ENCODE peak calls at places on chromosomes 4 and X, in seven cellular contexts. T is K562, U is HepG2, B is HCT116, P is GM12878, W is H1, J is SK-N-SH. Q is an unnamed sample.
A peak's percentile ranks its signal among the peaks of the same experiment; 100 is the strongest.

GRCh38 chrX:74422576-74423288 is 1.4 kb downstream of the SLC16A2 start:
- DNase-seq in W (peak; percentile 70), P (no peak), U (peak; percentile 4), B (no peak), T (no peak), J (peak; percentile 76), Q (no peak)

GRCh38 chrX:131792789-131793462 is 230.2 kb upstream of the STK26 start:
- DNase-seq in U (no peak), J (peak; percentile 68), P (peak; percentile 90), B (no peak), W (no peak), T (no peak), Q (peak; percentile 94)

GRCh38 chr4:33975996-33976395 is 2268.3 kb downstream of the ARAP2 start:
- DNase-seq in U (no peak), B (no peak), P (no peak), W (no peak), J (no peak), T (no peak), Q (no peak)

GRCh38 chrX:105564536-105564935 is 257.8 kb upstream of the NRK start:
- DNase-seq in W (no peak), J (no peak), P (no peak), T (no peak), B (no peak), U (no peak), Q (no peak)

GRCh38 chrX:80335062-80335830 is 85.0 kb upstream of the TENT5D start:
- DNase-seq in W (peak; percentile 86), P (no peak), B (no peak), U (no peak), T (peak; percentile 6), J (peak; percentile 35), Q (no peak)

GRCh38 chr4:1193206-1194027 is 21.0 kb upstream of the SPON2 start:
- DNase-seq in P (no peak), B (no peak), W (no peak), U (no peak), J (peak; percentile 52), T (no peak), Q (no peak)

GRCh38 chr4:108954880-108955279 is 192.0 kb upstream of the ETNPPL start:
- DNase-seq in T (peak; percentile 44), B (no peak), U (no peak), J (no peak), P (no peak), W (no peak), Q (no peak)

GRCh38 chr4:47418147-47418546 is 45.4 kb downstream of the COMMD8 start:
- DNase-seq in W (no peak), U (no peak), J (no peak), B (no peak), P (no peak), T (no peak), Q (no peak)

GRCh38 chr4:146495277-146495676 is 26.5 kb downstream of the SLC10A7 start:
- DNase-seq in B (no peak), P (no peak), U (peak; percentile 1), J (no peak), W (no peak), T (no peak), Q (no peak)

GRCh38 chrX:39966186-39966585 is 131.6 kb downstream of the BCOR start:
- DNase-seq in T (no peak), U (no peak), W (no peak), B (no peak), P (no peak), J (no peak), Q (no peak)

GRCh38 chrX:135543924-135544323 is 23.5 kb downstream of the INTS6L start:
- DNase-seq in B (no peak), J (no peak), W (peak; percentile 52), P (no peak), U (no peak), T (peak; percentile 40), Q (no peak)

GRCh38 chr4:95701500-95701899 is 138.4 kb upstream of the PDHA2 start:
- DNase-seq in U (no peak), P (no peak), J (no peak), B (no peak), W (no peak), T (no peak), Q (no peak)

GRCh38 chrX:132843387-132843786 is 115.0 kb downstream of the HS6ST2 start:
- DNase-seq in T (no peak), P (no peak), J (no peak), B (no peak), U (no peak), W (no peak), Q (no peak)

GRCh38 chr4:98261291-98262271 is at the start of gene RAP1GDS1:
- DNase-seq in B (peak; percentile 22), U (peak; percentile 50), J (peak; percentile 73), W (peak; percentile 78), P (no peak), T (peak; percentile 36), Q (peak; percentile 66)

GRCh38 chr4:35087216-35087615 is 1157.1 kb downstream of the ARAP2 start:
- DNase-seq in J (no peak), T (no peak), U (no peak), P (no peak), W (no peak), B (no peak), Q (peak; percentile 21)

GRCh38 chr4:23060776-23061175 is 368.0 kb downstream of the GBA3 start:
- DNase-seq in P (no peak), J (no peak), W (no peak), U (no peak), T (no peak), B (no peak), Q (peak; percentile 17)

GRCh38 chr4:6200922-6201362 is 593 bp upstream of the JAKMIP1 start:
- DNase-seq in P (no peak), B (no peak), T (no peak), J (no peak), U (peak; percentile 34), W (no peak), Q (peak; percentile 65)

GRCh38 chr4:42641696-42642095 is 15.2 kb downstream of the ATP8A1 start:
- DNase-seq in P (no peak), J (no peak), U (no peak), B (no peak), W (no peak), T (no peak), Q (no peak)

GRCh38 chr4:42646013-42646784 is 10.7 kb downstream of the ATP8A1 start:
- DNase-seq in B (no peak), J (no peak), U (no peak), P (no peak), W (no peak), T (no peak), Q (no peak)

GRCh38 chr4:42644897-42645296 is 12.0 kb downstream of the ATP8A1 start:
- DNase-seq in B (no peak), P (no peak), W (no peak), J (no peak), U (no peak), T (no peak), Q (no peak)

GRCh38 chr4:42642136-42642797 is 14.6 kb downstream of the ATP8A1 start:
- DNase-seq in J (no peak), P (no peak), W (no peak), U (no peak), B (no peak), T (no peak), Q (no peak)

DNA sequence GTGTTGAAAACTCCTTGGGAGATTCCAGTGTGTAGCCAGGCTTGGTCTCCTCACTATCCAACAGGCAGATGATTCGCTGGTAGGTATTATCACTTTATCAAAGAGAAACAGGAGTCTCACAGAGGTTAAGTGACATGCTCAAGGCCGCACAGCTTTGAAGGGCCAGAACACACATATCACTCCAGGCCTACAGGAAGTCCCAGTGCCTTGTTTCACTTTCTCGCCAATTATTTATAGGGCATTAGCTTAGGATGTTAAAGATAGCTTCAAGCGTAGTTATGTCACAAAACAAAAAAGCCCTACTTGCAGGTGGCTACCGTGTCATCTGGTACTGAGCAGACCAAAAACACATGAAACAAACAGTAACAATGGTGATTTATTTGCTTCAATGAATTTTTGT is 13.2 kb downstream of the ATP8A1 start:
- DNase-seq in T (no peak), W (no peak), U (peak; percentile 1), P (peak; percentile 81), B (no peak), J (no peak), Q (no peak)
- TF ChIP-seq JUND in T (no peak), W (no peak), U (no peak), P (no peak), B (no peak), J (no peak), Q (no peak)

DNA sequence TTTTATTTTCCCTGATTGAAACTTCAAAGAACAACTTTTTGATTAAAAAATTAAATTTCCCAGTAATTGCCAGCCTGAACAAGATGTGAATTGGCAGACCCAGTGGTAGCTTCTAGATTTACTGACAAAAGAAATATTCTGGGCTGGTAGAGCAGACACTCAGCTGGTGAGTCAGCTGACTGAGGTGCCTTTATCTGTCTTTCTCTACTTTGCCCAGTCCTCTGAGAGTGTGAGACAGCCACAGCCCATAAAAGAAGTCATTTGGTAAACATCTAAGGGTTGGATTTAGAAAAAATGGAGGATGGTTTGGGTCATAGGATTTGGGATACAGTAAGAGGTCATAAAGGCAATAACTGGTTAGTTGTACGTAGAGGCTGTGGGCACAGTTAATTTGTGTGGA is 54.5 kb downstream of the CCSER1 start:
- DNase-seq in T (no peak), W (no peak), B (no peak), J (no peak), P (no peak), U (no peak), Q (no peak)
- TF ChIP-seq JUND in T (no peak), W (no peak), B (no peak), J (no peak), P (no peak), U (no peak), Q (no peak)

DNA sequence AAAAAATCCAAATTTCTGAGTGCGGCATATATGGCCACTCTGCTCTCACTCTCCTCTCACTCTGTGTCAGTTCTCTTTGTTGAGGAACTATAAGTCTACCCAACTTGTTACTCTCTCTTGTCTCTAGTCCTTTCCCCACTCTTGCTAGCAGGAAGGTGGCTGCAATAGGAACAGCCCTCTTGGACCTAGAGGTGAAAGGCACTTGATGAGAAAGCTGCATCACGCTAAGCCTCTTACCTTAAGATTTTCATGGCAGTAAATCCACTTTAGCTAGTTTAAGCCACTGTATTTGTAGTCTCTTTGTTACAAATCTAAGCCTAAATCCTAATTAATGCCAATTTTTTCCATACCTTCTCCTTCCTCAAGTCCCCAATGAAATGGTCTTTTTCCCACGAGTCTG is 189.9 kb downstream of the NKX6-1 start:
- DNase-seq in U (no peak), P (no peak), T (no peak), J (no peak), B (no peak), W (no peak), Q (no peak)
- TF ChIP-seq JUND in U (no peak), P (no peak), T (no peak), J (no peak), B (no peak), W (no peak), Q (no peak)

DNA sequence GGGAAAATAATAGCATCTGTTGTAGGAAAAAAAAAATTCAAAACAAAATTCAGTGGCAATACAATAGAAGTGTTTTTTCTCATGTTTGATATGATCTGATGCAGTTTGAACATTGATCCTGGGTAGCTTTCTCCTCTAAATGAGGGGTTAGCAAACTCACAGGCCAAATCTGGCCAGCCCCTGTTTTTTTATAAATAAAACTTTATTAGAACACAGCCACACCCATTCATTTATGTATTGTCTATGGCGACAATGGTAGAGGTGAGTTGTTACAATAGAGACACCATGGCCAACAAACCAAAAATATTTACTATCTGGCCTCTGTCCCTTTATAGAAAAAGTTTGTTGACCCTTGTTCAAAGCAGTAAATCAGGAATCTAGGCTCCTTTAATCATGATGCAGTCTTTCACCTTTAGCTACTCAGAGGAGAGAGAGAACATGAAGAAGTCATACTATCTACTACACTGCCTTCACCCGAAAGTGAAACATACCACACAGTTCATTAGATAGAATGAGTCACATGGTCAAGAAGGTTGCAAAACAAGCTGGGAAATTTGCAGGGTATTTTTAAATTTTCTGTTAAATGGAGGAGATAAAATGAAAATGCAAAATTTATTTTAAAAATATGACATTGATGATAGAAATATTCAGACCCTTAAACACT is 186.6 kb upstream of the MAOA start:
- DNase-seq in W (no peak), J (no peak), T (no peak), B (no peak), U (no peak), P (no peak), Q (no peak)
- TF ChIP-seq JUND in W (no peak), J (no peak), T (no peak), B (no peak), U (no peak), P (no peak), Q (no peak)

Q was measured in T47D.